ENCODE peak calls at places on chromosome 18, in nine cellular contexts. H is uterus, C is GM12865, X is spleen, Y is ovary, U is heart left ventricle, R is fibroblast of the aortic adventitia, A is IMR-90, L is cardiac muscle cell. E is an unnamed sample.

GRCh38 chr18:56407631-56408030 is 230.8 kb downstream of the TXNL1 start:
- DNase-seq in U (no peak), H (no peak), A (no peak), R (no peak), L (no peak), Y (no peak), X (no peak), C (no peak), E (no peak)

GRCh38 chr18:5982332-5982731 is 87.0 kb upstream of the TMEM200C start:
- DNase-seq in L (no peak), U (no peak), H (no peak), Y (no peak), R (no peak), A (no peak), C (peak; percentile 66), X (no peak), E (no peak)

GRCh38 chr18:56651771-56652092 is 573 bp downstream of the WDR7 start:
- DNase-seq in X (no peak), L (no peak), U (no peak), Y (no peak), A (no peak), H (no peak), C (no peak), R (no peak), E (no peak)

GRCh38 chr18:51659781-51660180 is 462.3 kb upstream of the MEX3C start:
- DNase-seq in H (no peak), L (no peak), R (no peak), U (no peak), X (no peak), A (no peak), C (no peak), Y (no peak), E (no peak)

GRCh38 chr18:48440924-48441323 is 31.7 kb upstream of the ZBTB7C start:
- DNase-seq in H (no peak), U (no peak), A (no peak), R (no peak), Y (no peak), L (no peak), C (no peak), X (no peak), E (no peak)

GRCh38 chr18:79796016-79796415 is 1.7 kb upstream of the KCNG2 start:
- DNase-seq in H (no peak), X (peak; percentile 38), Y (no peak), R (no peak), U (no peak), C (no peak), L (no peak), A (no peak), E (no peak)

GRCh38 chr18:59311631-59312030 is 6.8 kb downstream of the CPLX4 start:
- DNase-seq in L (no peak), X (no peak), A (peak; percentile 27), C (no peak), R (no peak), H (no peak), Y (no peak), U (no peak), E (no peak)

GRCh38 chr18:74731097-74731496 is 133.4 kb downstream of the ZNF407 start:
- DNase-seq in Y (no peak), A (peak; percentile 86), H (no peak), X (no peak), C (no peak), U (no peak), R (peak; percentile 86), L (no peak), E (peak; percentile 39)

GRCh38 chr18:58451972-58452334 is 176.9 kb downstream of the ALPK2 start:
- DNase-seq in R (no peak), Y (no peak), A (no peak), X (no peak), L (no peak), C (no peak), H (no peak), U (no peak), E (no peak)

GRCh38 chr18:36382151-36382550 is 84.6 kb downstream of the FHOD3 start:
- DNase-seq in Y (no peak), X (no peak), A (no peak), U (no peak), C (no peak), L (no peak), H (no peak), R (no peak), E (no peak)

GRCh38 chr18:69220529-69220928 is 180.2 kb upstream of the DOK6 start:
- DNase-seq in R (no peak), A (no peak), Y (no peak), H (no peak), U (no peak), X (no peak), L (no peak), C (no peak), E (no peak)

GRCh38 chr18:74124642-74125041 is 23.0 kb downstream of the FBXO15 start:
- DNase-seq in H (no peak), R (no peak), C (no peak), Y (no peak), L (no peak), X (no peak), U (no peak), A (no peak), E (no peak)

DNA sequence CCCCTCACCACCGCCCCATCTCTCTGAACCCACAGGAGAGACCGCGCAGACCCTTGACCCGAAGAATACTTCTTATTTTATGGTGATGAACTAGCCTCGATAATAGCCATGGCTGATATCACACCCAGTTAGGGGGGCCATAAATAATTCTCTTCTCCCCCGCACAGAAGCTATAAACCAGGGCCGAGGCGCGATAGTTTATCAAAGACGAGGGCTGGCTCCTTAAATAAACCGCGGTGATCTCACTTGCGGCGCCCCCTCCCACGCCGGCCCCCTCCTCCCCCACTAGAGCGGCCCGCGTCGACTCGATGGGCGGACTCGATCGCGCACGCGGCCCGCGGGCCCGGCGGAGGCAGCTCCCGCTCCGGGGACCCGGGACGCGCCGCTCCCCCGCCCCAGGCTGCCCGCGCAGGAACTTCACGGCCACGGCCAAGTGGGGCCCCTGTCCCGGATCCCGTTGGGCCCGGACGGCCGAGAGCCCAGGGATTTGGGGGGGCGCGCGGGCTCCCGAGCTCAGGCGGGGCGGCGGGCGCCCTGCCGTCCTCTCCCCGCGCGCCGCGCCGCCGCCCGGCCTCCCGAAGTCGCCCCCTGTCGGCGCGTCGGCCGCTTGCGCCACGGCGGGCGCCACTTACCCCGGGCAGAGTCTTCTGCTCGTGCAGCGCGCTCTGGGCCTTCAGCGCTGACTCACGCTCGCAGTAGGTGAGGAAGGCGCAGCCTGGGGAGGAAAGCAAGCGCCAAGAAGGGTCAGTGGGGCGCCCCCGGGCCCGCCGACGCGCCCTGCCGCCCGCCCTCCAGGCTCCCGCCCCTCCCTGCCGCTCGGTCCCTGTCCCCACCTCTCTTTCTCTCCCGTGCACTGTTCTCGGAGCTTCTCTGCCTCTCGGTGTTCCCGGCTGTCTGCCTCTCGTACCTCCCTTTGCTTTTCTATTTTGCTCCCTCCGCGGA is 80.4 kb downstream of the CELF4 start:
- DNase-seq in U (no peak), X (no peak), C (peak; percentile 4), L (peak; percentile 70), Y (peak; percentile 54), A (peak; percentile 5), H (no peak), R (no peak), E (no peak)
- TF ChIP-seq CTCF in U (peak; percentile 34), X (peak; percentile 31), C (peak; percentile 18), L (peak; percentile 29), Y (peak; percentile 52), A (peak; percentile 32), H (no peak), R (no peak), E (peak; percentile 24)

GRCh38 chr18:9806905-9807304 is 78.9 kb upstream of the TXNDC2 start:
- DNase-seq in X (no peak), R (no peak), H (no peak), L (no peak), A (no peak), Y (no peak), C (no peak), U (no peak), E (no peak)

GRCh38 chr18:9809686-9810085 is 76.1 kb upstream of the TXNDC2 start:
- DNase-seq in H (no peak), C (no peak), Y (no peak), U (no peak), R (no peak), A (no peak), X (no peak), L (no peak), E (no peak)

GRCh38 chr18:9808530-9809241 is 77.1 kb upstream of the TXNDC2 start:
- DNase-seq in H (no peak), R (peak; percentile 68), U (no peak), Y (no peak), X (no peak), C (no peak), A (no peak), L (peak; percentile 11), E (no peak)

GRCh38 chr18:9810216-9810804 is 75.5 kb upstream of the TXNDC2 start:
- DNase-seq in L (no peak), C (no peak), A (peak; percentile 33), U (no peak), Y (no peak), R (no peak), H (no peak), X (no peak), E (no peak)

DNA sequence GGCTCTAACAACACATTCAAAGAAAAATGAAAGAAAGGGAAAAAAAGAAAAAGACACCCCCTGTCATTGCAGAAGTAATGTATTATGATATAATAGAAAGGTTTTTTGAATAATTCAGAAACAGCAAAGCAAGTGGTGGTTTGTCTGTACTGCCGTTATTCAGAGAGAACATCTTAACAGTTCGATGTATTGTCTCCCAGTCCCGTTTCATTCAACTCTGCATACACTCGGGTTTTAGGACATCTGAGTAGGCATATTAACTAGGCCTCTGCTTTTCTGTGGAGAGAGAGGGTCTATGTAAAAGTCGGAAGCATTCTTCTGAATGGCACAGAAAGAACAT is 77.6 kb upstream of the TXNDC2 start:
- DNase-seq in A (no peak), X (no peak), U (no peak), Y (no peak), C (no peak), R (no peak), L (no peak), H (no peak), E (no peak)
- H3K4me3 ChIP-seq in A (no peak overlapping the region), X (no peak overlapping the region), U (no peak overlapping the region), Y (no peak overlapping the region), C (no peak overlapping the region), R (no peak overlapping the region), L (no peak overlapping the region), H (no peak overlapping the region), E (no peak overlapping the region)

DNA sequence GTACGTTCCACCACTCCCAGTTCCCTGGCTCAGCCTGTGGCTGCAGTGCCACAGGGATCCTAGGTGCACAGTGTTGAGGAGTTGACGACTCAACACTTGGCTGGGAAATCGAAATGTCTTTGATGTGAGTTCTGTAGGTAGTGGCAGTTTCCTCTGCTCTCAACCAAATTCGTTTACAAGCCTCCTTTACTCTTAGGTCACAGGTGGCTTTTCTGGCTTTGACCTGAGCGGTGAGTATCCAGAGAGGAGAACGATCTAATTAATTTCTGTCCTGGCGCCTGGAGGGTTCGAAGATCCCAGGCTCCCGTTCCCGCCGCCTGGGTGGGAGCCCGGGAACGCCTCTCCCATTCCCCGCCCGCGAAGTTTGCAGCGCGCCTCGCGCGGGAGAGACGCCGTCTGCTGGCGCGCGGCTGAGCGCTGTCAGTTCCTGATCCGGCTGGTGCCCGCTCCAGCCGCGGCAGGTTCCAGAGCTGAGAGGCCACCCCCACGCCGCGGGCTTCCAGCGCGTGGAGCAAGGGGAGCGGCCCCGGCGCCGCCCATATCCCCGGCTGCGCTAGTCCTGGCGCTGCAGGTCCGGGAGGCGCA is at the start of gene LAMA3:
- DNase-seq in H (peak; percentile 68), R (peak; percentile 31), A (peak; percentile 11), Y (peak; percentile 68), X (peak; percentile 80), L (peak; percentile 71), U (peak; percentile 68), C (no peak), E (no peak)
- TF ChIP-seq CTCF in H (peak; percentile 34), R (peak; percentile 15), A (no peak), Y (peak; percentile 23), X (no peak), L (peak; percentile 40), U (peak; percentile 56), C (no peak), E (peak; percentile 42)

GRCh38 chr18:37564796-37565137 is 831 bp downstream of the CELF4 start:
- DNase-seq in H (peak; percentile 18), X (peak; percentile 77), C (no peak), A (peak; percentile 21), L (peak; percentile 92), Y (peak; percentile 73), U (peak; percentile 64), R (peak; percentile 29), E (no peak)
- H3K4me3 ChIP-seq in H (no peak overlapping the region), X (peak overlapping the region; percentile 33), C (no peak overlapping the region), A (no peak overlapping the region), L (peak overlapping the region; percentile 48), Y (no peak overlapping the region), U (peak overlapping the region; percentile 57), R (no peak overlapping the region), E (no peak overlapping the region)